ENCODE peak calls at places on chromosome 19, in ten cellular contexts. E is RWPE1; L is heart right ventricle; K is upper lobe of right lung; F is dermis microvascular lymphatic vessel endothelial cell; P is ascending aorta; G is activated naive CD4-positive, alpha-beta T cell treated with anti-CD3 and anti-CD28 coated beads for 36 hours; S is EL; D is AG08396; C is CD4-positive, alpha-beta T cell. W is an unnamed sample.

GRCh38 chr19:897442-898039 is 4.3 kb downstream of the RNU6-9 start:
- DNase-seq in E (no peak), L (no peak), K (no peak), F (no peak), P (no peak), G (no peak), S (no peak), D (no peak), C (no peak), W (no peak)

GRCh38 chr19:6632002-6632621 is 37.8 kb downstream of the TNFSF14 start:
- DNase-seq in E (peak), L (no peak), K (no peak), F (peak), P (peak), G (peak), S (peak), D (peak), C (peak), W (peak)

GRCh38 chr19:13033819-13034611 is 38.7 kb downstream of the NFIX start:
- DNase-seq in E (peak), L (peak), K (peak), F (peak), P (peak), G (peak), S (peak), D (no peak), C (no peak), W (peak)

GRCh38 chr19:2933490-2933910 is 11.3 kb downstream of the ZNF77 start:
- DNase-seq in E (no peak), L (no peak), K (no peak), F (no peak), P (peak), G (no peak), S (no peak), D (no peak), C (no peak), W (no peak)

GRCh38 chr19:1674293-1674679 is 21.9 kb upstream of the TCF3 start:
- DNase-seq in E (no peak), L (no peak), K (no peak), F (no peak), P (no peak), G (no peak), S (no peak), D (no peak), C (no peak), W (no peak)

GRCh38 chr19:36418287-36419001 is at the start of gene ZFP82:
- DNase-seq in E (peak), L (peak), K (peak), F (peak), P (peak), G (peak), S (peak), D (peak), C (peak), W (peak)

GRCh38 chr19:33702606-33703437 is 81.1 kb downstream of the CHST8 start:
- DNase-seq in E (no peak), L (no peak), K (peak), F (no peak), P (no peak), G (no peak), S (no peak), D (no peak), C (no peak), W (no peak)

GRCh38 chr19:57559008-57559403 is 657 bp downstream of the ZNF550 start:
- DNase-seq in E (peak), L (peak), K (no peak), F (peak), P (no peak), G (peak), S (peak), D (peak), C (no peak), W (peak)

GRCh38 chr19:16891696-16892382 is 3.0 kb downstream of the F2RL3 start:
- DNase-seq in E (no peak), L (no peak), K (no peak), F (no peak), P (no peak), G (no peak), S (no peak), D (no peak), C (no peak), W (no peak)

GRCh38 chr19:3176715-3177501 is 1.7 kb upstream of the S1PR4 start:
- DNase-seq in E (peak), L (no peak), K (peak), F (peak), P (no peak), G (peak), S (peak), D (peak), C (peak), W (peak)

GRCh38 chr19:28289294-28290063 is 923.5 kb downstream of the UQCRFS1 start:
- DNase-seq in E (no peak), L (no peak), K (no peak), F (peak), P (no peak), G (no peak), S (no peak), D (peak), C (no peak), W (peak)

GRCh38 chr19:10766681-10767201 is 48.9 kb downstream of the DNM2 start:
- DNase-seq in E (no peak), L (peak), K (no peak), F (peak), P (no peak), G (no peak), S (no peak), D (no peak), C (no peak), W (peak)

GRCh38 chr19:44608391-44608821 is 5.0 kb upstream of the IGSF23 start:
- DNase-seq in E (no peak), L (no peak), K (no peak), F (peak), P (no peak), G (no peak), S (peak), D (no peak), C (no peak), W (no peak)

GRCh38 chr19:18293642-18294466 is 12.4 kb upstream of the JUND start:
- DNase-seq in E (no peak), L (no peak), K (no peak), F (no peak), P (no peak), G (peak), S (peak), D (no peak), C (no peak), W (no peak)

GRCh38 chr19:49150106-49150943 is 4.9 kb downstream of the HRC start:
- DNase-seq in E (peak), L (peak), K (peak), F (peak), P (peak), G (peak), S (peak), D (peak), C (no peak), W (peak)

GRCh38 chr19:49194408-49194807 is 36.8 kb downstream of the TRPM4 start:
- DNase-seq in E (no peak), L (no peak), K (no peak), F (no peak), P (no peak), G (no peak), S (no peak), D (no peak), C (no peak), W (no peak)

GRCh38 chr19:23787106-23787505 is 28.4 kb upstream of the ZNF681 start:
- DNase-seq in E (no peak), L (no peak), K (no peak), F (no peak), P (no peak), G (no peak), S (peak), D (no peak), C (no peak), W (no peak)

GRCh38 chr19:35119091-35119490 is 3.5 kb downstream of the FXYD3 start:
- DNase-seq in E (no peak), L (no peak), K (no peak), F (no peak), P (no peak), G (no peak), S (no peak), D (no peak), C (no peak), W (no peak)

GRCh38 chr19:1429750-1430149 is 8.4 kb upstream of the RPS15 start:
- DNase-seq in E (no peak), L (peak), K (no peak), F (no peak), P (no peak), G (no peak), S (no peak), D (no peak), C (no peak), W (no peak)

GRCh38 chr19:10871711-10872550 is 578 bp downstream of the CARM1 start:
- DNase-seq in E (no peak), L (peak), K (peak), F (peak), P (peak), G (peak), S (peak), D (peak), C (no peak), W (peak)

GRCh38 chr19:15417699-15418098 is 1.1 kb downstream of the AKAP8L start:
- DNase-seq in E (peak), L (no peak), K (no peak), F (peak), P (no peak), G (no peak), S (peak), D (no peak), C (no peak), W (peak)

GRCh38 chr19:46862974-46863632 is 2.3 kb downstream of the ARHGAP35 start:
- DNase-seq in E (no peak), L (no peak), K (peak), F (no peak), P (no peak), G (no peak), S (peak), D (no peak), C (no peak), W (no peak)

GRCh38 chr19:16088985-16089846 is 12.9 kb downstream of the TPM4 start:
- DNase-seq in E (no peak), L (no peak), K (no peak), F (no peak), P (no peak), G (no peak), S (no peak), D (no peak), C (no peak), W (no peak)

W was measured in MG63.